ENCODE peak calls at places on chromosomes 4 and X, in seven cellular contexts. One of them, this sample, is unnamed.

GRCh38 chr4:113052379-113052951 is 3.0 kb downstream of the ANK2 start:
- DNase-seq in retina: no peak
- DNase-seq in hypothalamus: no peak
- DNase-seq in Calu3: no peak
- DNase-seq in left ventricle myocardium inferior: no peak
- DNase-seq in chondrocyte: no peak
- DNase-seq in head of caudate nucleus: no peak
- DNase-seq in this sample: peak

GRCh38 chr4:77434299-77435092 is 171.1 kb upstream of the CXCL13 start:
- DNase-seq in chondrocyte: no peak
- DNase-seq in retina: no peak
- DNase-seq in left ventricle myocardium inferior: peak
- DNase-seq in Calu3: no peak
- DNase-seq in hypothalamus: no peak
- DNase-seq in head of caudate nucleus: no peak
- DNase-seq in this sample: peak

GRCh38 chr4:55635282-55635681 is 816 bp downstream of the NMU start:
- DNase-seq in hypothalamus: no peak
- DNase-seq in retina: peak
- DNase-seq in left ventricle myocardium inferior: no peak
- DNase-seq in Calu3: no peak
- DNase-seq in head of caudate nucleus: no peak
- DNase-seq in chondrocyte: no peak
- DNase-seq in this sample: no peak

GRCh38 chr4:168630445-168631187 is 133.8 kb downstream of the PALLD start:
- DNase-seq in retina: no peak
- DNase-seq in head of caudate nucleus: no peak
- DNase-seq in left ventricle myocardium inferior: no peak
- DNase-seq in chondrocyte: no peak
- DNase-seq in hypothalamus: no peak
- DNase-seq in Calu3: no peak
- DNase-seq in this sample: no peak

GRCh38 chr4:1751919-1752283 is 30.6 kb downstream of the TACC3 start:
- DNase-seq in head of caudate nucleus: no peak
- DNase-seq in Calu3: no peak
- DNase-seq in left ventricle myocardium inferior: no peak
- DNase-seq in chondrocyte: no peak
- DNase-seq in hypothalamus: no peak
- DNase-seq in retina: no peak
- DNase-seq in this sample: no peak

GRCh38 chrX:132375941-132376340 is 112.9 kb downstream of the MBNL3 start:
- DNase-seq in head of caudate nucleus: no peak
- DNase-seq in left ventricle myocardium inferior: no peak
- DNase-seq in Calu3: no peak
- DNase-seq in chondrocyte: no peak
- DNase-seq in hypothalamus: no peak
- DNase-seq in retina: no peak
- DNase-seq in this sample: no peak

GRCh38 chrX:71637848-71638247 is 19.5 kb upstream of the CXCR3 start:
- DNase-seq in chondrocyte: no peak
- DNase-seq in Calu3: no peak
- DNase-seq in retina: no peak
- DNase-seq in hypothalamus: no peak
- DNase-seq in head of caudate nucleus: no peak
- DNase-seq in left ventricle myocardium inferior: no peak
- DNase-seq in this sample: no peak

GRCh38 chr4:1347410-1347864 is 429 bp downstream of the UVSSA start:
- DNase-seq in hypothalamus: peak
- DNase-seq in head of caudate nucleus: peak
- DNase-seq in Calu3: peak
- DNase-seq in left ventricle myocardium inferior: peak
- DNase-seq in retina: peak
- DNase-seq in chondrocyte: no peak
- DNase-seq in this sample: peak

GRCh38 chrX:3777416-3777815 is 64.0 kb upstream of the PRKX start:
- DNase-seq in hypothalamus: no peak
- DNase-seq in chondrocyte: no peak
- DNase-seq in Calu3: no peak
- DNase-seq in retina: no peak
- DNase-seq in left ventricle myocardium inferior: no peak
- DNase-seq in head of caudate nucleus: no peak
- DNase-seq in this sample: no peak

GRCh38 chr4:1613099-1613495 is 71.0 kb downstream of the FAM53A start:
- DNase-seq in chondrocyte: no peak
- DNase-seq in hypothalamus: no peak
- DNase-seq in head of caudate nucleus: no peak
- DNase-seq in Calu3: no peak
- DNase-seq in retina: no peak
- DNase-seq in left ventricle myocardium inferior: no peak
- DNase-seq in this sample: no peak

GRCh38 chrX:150567645-150568319 is 639 bp upstream of the MTM1 start:
- DNase-seq in chondrocyte: no peak
- DNase-seq in Calu3: no peak
- DNase-seq in head of caudate nucleus: no peak
- DNase-seq in retina: no peak
- DNase-seq in hypothalamus: no peak
- DNase-seq in left ventricle myocardium inferior: no peak
- DNase-seq in this sample: no peak

GRCh38 chr4:110278127-110278526 is 79.7 kb upstream of the ELOVL6 start:
- DNase-seq in Calu3: no peak
- DNase-seq in left ventricle myocardium inferior: no peak
- DNase-seq in retina: no peak
- DNase-seq in chondrocyte: no peak
- DNase-seq in hypothalamus: no peak
- DNase-seq in head of caudate nucleus: no peak
- DNase-seq in this sample: no peak

GRCh38 chr4:41178372-41179085 is 35.8 kb downstream of the APBB2 start:
- DNase-seq in retina: no peak
- DNase-seq in hypothalamus: no peak
- DNase-seq in chondrocyte: no peak
- DNase-seq in left ventricle myocardium inferior: no peak
- DNase-seq in Calu3: no peak
- DNase-seq in head of caudate nucleus: no peak
- DNase-seq in this sample: no peak

GRCh38 chr4:162683659-162684370 is 482.9 kb downstream of the NAF1 start:
- DNase-seq in head of caudate nucleus: no peak
- DNase-seq in Calu3: no peak
- DNase-seq in left ventricle myocardium inferior: no peak
- DNase-seq in chondrocyte: no peak
- DNase-seq in hypothalamus: no peak
- DNase-seq in retina: no peak
- DNase-seq in this sample: no peak

GRCh38 chr4:153641532-153641931 is 42.5 kb upstream of the TLR2 start:
- DNase-seq in hypothalamus: no peak
- DNase-seq in chondrocyte: no peak
- DNase-seq in Calu3: no peak
- DNase-seq in left ventricle myocardium inferior: no peak
- DNase-seq in head of caudate nucleus: no peak
- DNase-seq in retina: no peak
- DNase-seq in this sample: no peak

GRCh38 chrX:13934731-13935130 is 95.0 kb downstream of the GEMIN8 start:
- DNase-seq in Calu3: no peak
- DNase-seq in chondrocyte: no peak
- DNase-seq in head of caudate nucleus: no peak
- DNase-seq in retina: no peak
- DNase-seq in hypothalamus: no peak
- DNase-seq in left ventricle myocardium inferior: no peak
- DNase-seq in this sample: no peak

GRCh38 chr4:168831919-168832745 is 177.9 kb downstream of the CBR4 start:
- DNase-seq in left ventricle myocardium inferior: peak
- DNase-seq in hypothalamus: peak
- DNase-seq in chondrocyte: peak
- DNase-seq in Calu3: peak
- DNase-seq in retina: peak
- DNase-seq in head of caudate nucleus: peak
- DNase-seq in this sample: peak

GRCh38 chr4:29052266-29052665 is 1667.9 kb upstream of the PCDH7 start:
- DNase-seq in hypothalamus: no peak
- DNase-seq in retina: no peak
- DNase-seq in left ventricle myocardium inferior: no peak
- DNase-seq in Calu3: no peak
- DNase-seq in chondrocyte: no peak
- DNase-seq in head of caudate nucleus: no peak
- DNase-seq in this sample: no peak

GRCh38 chrX:22135994-22136684 is 104.0 kb downstream of the PHEX start:
- DNase-seq in left ventricle myocardium inferior: no peak
- DNase-seq in head of caudate nucleus: no peak
- DNase-seq in chondrocyte: no peak
- DNase-seq in hypothalamus: peak
- DNase-seq in retina: peak
- DNase-seq in Calu3: peak
- DNase-seq in this sample: no peak

GRCh38 chr4:177032341-177032740 is 239.6 kb upstream of the VEGFC start:
- DNase-seq in retina: no peak
- DNase-seq in head of caudate nucleus: no peak
- DNase-seq in left ventricle myocardium inferior: no peak
- DNase-seq in chondrocyte: no peak
- DNase-seq in Calu3: no peak
- DNase-seq in hypothalamus: no peak
- DNase-seq in this sample: no peak

GRCh38 chr4:88029556-88029955 is 22.1 kb downstream of the PKD2 start:
- DNase-seq in chondrocyte: no peak
- DNase-seq in retina: no peak
- DNase-seq in head of caudate nucleus: no peak
- DNase-seq in hypothalamus: no peak
- DNase-seq in Calu3: no peak
- DNase-seq in left ventricle myocardium inferior: no peak
- DNase-seq in this sample: no peak

GRCh38 chrX:134544614-134545255 is 84.8 kb downstream of the HPRT1 start:
- DNase-seq in left ventricle myocardium inferior: no peak
- DNase-seq in head of caudate nucleus: no peak
- DNase-seq in retina: peak
- DNase-seq in hypothalamus: no peak
- DNase-seq in chondrocyte: no peak
- DNase-seq in Calu3: peak
- DNase-seq in this sample: peak

GRCh38 chrX:123854329-123854728 is 5.5 kb upstream of the XIAP start:
- DNase-seq in Calu3: no peak
- DNase-seq in retina: no peak
- DNase-seq in hypothalamus: no peak
- DNase-seq in head of caudate nucleus: no peak
- DNase-seq in chondrocyte: no peak
- DNase-seq in left ventricle myocardium inferior: no peak
- DNase-seq in this sample: no peak

GRCh38 chr4:189912170-189912569 is 28.5 kb upstream of the FRG1 start:
- DNase-seq in Calu3: no peak
- DNase-seq in head of caudate nucleus: no peak
- DNase-seq in chondrocyte: no peak
- DNase-seq in left ventricle myocardium inferior: no peak
- DNase-seq in retina: no peak
- DNase-seq in hypothalamus: no peak
- DNase-seq in this sample: no peak

GRCh38 chr4:185311113-185311888 is 84.4 kb downstream of the LRP2BP start:
- DNase-seq in chondrocyte: no peak
- DNase-seq in left ventricle myocardium inferior: no peak
- DNase-seq in hypothalamus: no peak
- DNase-seq in retina: no peak
- DNase-seq in head of caudate nucleus: no peak
- DNase-seq in Calu3: no peak
- DNase-seq in this sample: no peak

GRCh38 chrX:49282647-49283011 is 13.0 kb downstream of the PPP1R3F start:
- DNase-seq in Calu3: no peak
- DNase-seq in retina: peak
- DNase-seq in left ventricle myocardium inferior: no peak
- DNase-seq in head of caudate nucleus: peak
- DNase-seq in hypothalamus: no peak
- DNase-seq in chondrocyte: no peak
- DNase-seq in this sample: peak

GRCh38 chr4:180164799-180165198 is 2078.4 kb upstream of the TENM3 start:
- DNase-seq in hypothalamus: no peak
- DNase-seq in left ventricle myocardium inferior: no peak
- DNase-seq in retina: no peak
- DNase-seq in chondrocyte: no peak
- DNase-seq in Calu3: no peak
- DNase-seq in head of caudate nucleus: no peak
- DNase-seq in this sample: no peak

GRCh38 chr4:27084685-27085356 is 224.2 kb downstream of the STIM2 start:
- DNase-seq in Calu3: no peak
- DNase-seq in chondrocyte: no peak
- DNase-seq in retina: peak
- DNase-seq in hypothalamus: peak
- DNase-seq in left ventricle myocardium inferior: peak
- DNase-seq in head of caudate nucleus: peak
- DNase-seq in this sample: no peak

GRCh38 chr4:121070696-121071639 is 1.4 kb downstream of the NDNF start:
- DNase-seq in left ventricle myocardium inferior: peak
- DNase-seq in chondrocyte: no peak
- DNase-seq in retina: peak
- DNase-seq in Calu3: peak
- DNase-seq in hypothalamus: peak
- DNase-seq in head of caudate nucleus: no peak
- DNase-seq in this sample: peak

GRCh38 chrX:153989971-153990655 is 17.6 kb downstream of the TMEM187 start:
- DNase-seq in retina: no peak
- DNase-seq in head of caudate nucleus: no peak
- DNase-seq in left ventricle myocardium inferior: no peak
- DNase-seq in chondrocyte: no peak
- DNase-seq in hypothalamus: no peak
- DNase-seq in Calu3: no peak
- DNase-seq in this sample: no peak

GRCh38 chrX:132490086-132490419 is 1.2 kb upstream of the MBNL3 start:
- DNase-seq in left ventricle myocardium inferior: no peak
- DNase-seq in hypothalamus: no peak
- DNase-seq in chondrocyte: no peak
- DNase-seq in retina: peak
- DNase-seq in head of caudate nucleus: no peak
- DNase-seq in Calu3: no peak
- DNase-seq in this sample: no peak

GRCh38 chr4:74534936-74535335 is 90.0 kb downstream of the AREG start:
- DNase-seq in chondrocyte: no peak
- DNase-seq in head of caudate nucleus: no peak
- DNase-seq in Calu3: no peak
- DNase-seq in hypothalamus: no peak
- DNase-seq in left ventricle myocardium inferior: no peak
- DNase-seq in retina: no peak
- DNase-seq in this sample: no peak

GRCh38 chr4:52751349-52751911 is at the start of gene ERVMER34-1:
- DNase-seq in Calu3: peak
- DNase-seq in head of caudate nucleus: peak
- DNase-seq in retina: peak
- DNase-seq in chondrocyte: no peak
- DNase-seq in left ventricle myocardium inferior: peak
- DNase-seq in hypothalamus: no peak
- DNase-seq in this sample: peak

GRCh38 chr4:1819816-1820215 is 26.7 kb downstream of the FGFR3 start:
- DNase-seq in head of caudate nucleus: no peak
- DNase-seq in Calu3: no peak
- DNase-seq in hypothalamus: no peak
- DNase-seq in left ventricle myocardium inferior: no peak
- DNase-seq in chondrocyte: no peak
- DNase-seq in retina: no peak
- DNase-seq in this sample: no peak

GRCh38 chrX:11398785-11399184 is 105.6 kb downstream of the AMELX start:
- DNase-seq in chondrocyte: no peak
- DNase-seq in left ventricle myocardium inferior: no peak
- DNase-seq in retina: no peak
- DNase-seq in hypothalamus: no peak
- DNase-seq in head of caudate nucleus: no peak
- DNase-seq in Calu3: no peak
- DNase-seq in this sample: no peak

This sample was measured in ovary.